ENCODE peak calls at places on chromosomes 2 and 18, in four cellular contexts. One of them, this sample, is unnamed.

GRCh38 chr2:231900486-231900942 is 25.7 kb downstream of the NPPC start:
- DNase-seq in brain microvascular endothelial cell: peak; percentile 61
- DNase-seq in AG09319: no peak
- DNase-seq in OCI-LY7: peak; percentile 71
- DNase-seq in this sample: peak; percentile 82

GRCh38 chr2:239600194-239600593 is 199.4 kb upstream of the HDAC4 start:
- DNase-seq in brain microvascular endothelial cell: no peak
- DNase-seq in OCI-LY7: no peak
- DNase-seq in AG09319: no peak
- DNase-seq in this sample: no peak

GRCh38 chr2:99140860-99141109 is 722 bp upstream of the C2orf15 start:
- DNase-seq in AG09319: no peak
- DNase-seq in OCI-LY7: no peak
- DNase-seq in brain microvascular endothelial cell: no peak
- DNase-seq in this sample: no peak

GRCh38 chr2:150609831-150610582 is 122.5 kb upstream of the RND3 start:
- DNase-seq in OCI-LY7: no peak
- DNase-seq in brain microvascular endothelial cell: no peak
- DNase-seq in AG09319: peak; percentile 94
- DNase-seq in this sample: no peak

GRCh38 chr2:119739580-119740255 is 20.0 kb upstream of the PTPN4 start:
- DNase-seq in brain microvascular endothelial cell: no peak
- DNase-seq in AG09319: no peak
- DNase-seq in OCI-LY7: no peak
- DNase-seq in this sample: no peak

GRCh38 chr2:95260028-95261023 is 13.9 kb upstream of the PROM2 start:
- DNase-seq in OCI-LY7: no peak
- DNase-seq in AG09319: no peak
- DNase-seq in brain microvascular endothelial cell: no peak
- DNase-seq in this sample: no peak

GRCh38 chr2:42293019-42293418 is 68.0 kb downstream of the COX7A2L start:
- DNase-seq in AG09319: no peak
- DNase-seq in OCI-LY7: no peak
- DNase-seq in brain microvascular endothelial cell: no peak
- DNase-seq in this sample: no peak

GRCh38 chr2:113298176-113298575 is 19.5 kb upstream of the PAX8 start:
- DNase-seq in brain microvascular endothelial cell: no peak
- DNase-seq in OCI-LY7: no peak
- DNase-seq in AG09319: no peak
- DNase-seq in this sample: no peak

GRCh38 chr2:220044383-220044782 is 417.0 kb downstream of the SLC4A3 start:
- DNase-seq in OCI-LY7: no peak
- DNase-seq in brain microvascular endothelial cell: no peak
- DNase-seq in AG09319: no peak
- DNase-seq in this sample: no peak

GRCh38 chr2:183179156-183179555 is 54.9 kb downstream of the NUP35 start:
- DNase-seq in OCI-LY7: no peak
- DNase-seq in brain microvascular endothelial cell: peak; percentile 44
- DNase-seq in AG09319: no peak
- DNase-seq in this sample: no peak

GRCh38 chr2:119680457-119681195 is 1.6 kb downstream of the TMEM177 start:
- DNase-seq in OCI-LY7: no peak
- DNase-seq in AG09319: no peak
- DNase-seq in brain microvascular endothelial cell: no peak
- DNase-seq in this sample: no peak

GRCh38 chr2:71936076-71937030 is 211.3 kb downstream of the CYP26B1 start:
- DNase-seq in OCI-LY7: no peak
- DNase-seq in AG09319: no peak
- DNase-seq in brain microvascular endothelial cell: no peak
- DNase-seq in this sample: no peak

GRCh38 chr2:5285891-5286290 is 406.3 kb upstream of the SOX11 start:
- DNase-seq in brain microvascular endothelial cell: no peak
- DNase-seq in OCI-LY7: no peak
- DNase-seq in AG09319: no peak
- DNase-seq in this sample: no peak

GRCh38 chr2:73852020-73852419 is 23.3 kb downstream of the STAMBP start:
- DNase-seq in OCI-LY7: no peak
- DNase-seq in brain microvascular endothelial cell: peak; percentile 72
- DNase-seq in AG09319: no peak
- DNase-seq in this sample: no peak

GRCh38 chr18:55280515-55280914 is 307.5 kb downstream of the TCF4 start:
- DNase-seq in AG09319: no peak
- DNase-seq in brain microvascular endothelial cell: no peak
- DNase-seq in OCI-LY7: no peak
- DNase-seq in this sample: no peak

GRCh38 chr2:29272311-29272710 is 157.1 kb downstream of the CLIP4 start:
- DNase-seq in brain microvascular endothelial cell: no peak
- DNase-seq in AG09319: no peak
- DNase-seq in OCI-LY7: no peak
- DNase-seq in this sample: no peak

GRCh38 chr2:216850665-216851327 is 9.1 kb downstream of the TNP1 start:
- DNase-seq in OCI-LY7: no peak
- DNase-seq in brain microvascular endothelial cell: no peak
- DNase-seq in AG09319: no peak
- DNase-seq in this sample: no peak

GRCh38 chr18:52288403-52289004 is 51.5 kb upstream of the DCC start:
- DNase-seq in OCI-LY7: peak; percentile 19
- DNase-seq in AG09319: no peak
- DNase-seq in brain microvascular endothelial cell: no peak
- DNase-seq in this sample: peak; percentile 16

GRCh38 chr18:2534906-2535305 is 36.4 kb downstream of the METTL4 start:
- DNase-seq in AG09319: no peak
- DNase-seq in OCI-LY7: peak; percentile 88
- DNase-seq in brain microvascular endothelial cell: no peak
- DNase-seq in this sample: no peak

GRCh38 chr18:58674159-58674558 is 2.9 kb downstream of the MALT1 start:
- DNase-seq in AG09319: no peak
- DNase-seq in brain microvascular endothelial cell: no peak
- DNase-seq in OCI-LY7: no peak
- DNase-seq in this sample: no peak

GRCh38 chr18:21243041-21243431 is 1.0 kb downstream of the GREB1L start:
- DNase-seq in AG09319: no peak
- DNase-seq in brain microvascular endothelial cell: no peak
- DNase-seq in OCI-LY7: no peak
- DNase-seq in this sample: no peak

GRCh38 chr2:104078431-104079157 is 775.3 kb upstream of the POU3F3 start:
- DNase-seq in brain microvascular endothelial cell: no peak
- DNase-seq in AG09319: no peak
- DNase-seq in OCI-LY7: peak; percentile 83
- DNase-seq in this sample: no peak

GRCh38 chr2:135745545-135745944 is 3.9 kb downstream of the UBXN4 start:
- DNase-seq in OCI-LY7: no peak
- DNase-seq in brain microvascular endothelial cell: no peak
- DNase-seq in AG09319: no peak
- DNase-seq in this sample: no peak

GRCh38 chr18:25832008-25832604 is 258.3 kb downstream of the SS18 start:
- DNase-seq in AG09319: peak; percentile 39
- DNase-seq in brain microvascular endothelial cell: peak; percentile 71
- DNase-seq in OCI-LY7: peak; percentile 55
- DNase-seq in this sample: peak; percentile 42

GRCh38 chr2:187567126-187567525 is 12.9 kb upstream of the TFPI start:
- DNase-seq in AG09319: peak; percentile 55
- DNase-seq in OCI-LY7: no peak
- DNase-seq in brain microvascular endothelial cell: peak; percentile 53
- DNase-seq in this sample: no peak

GRCh38 chr2:85393836-85394235 is 16.3 kb downstream of the CAPG start:
- DNase-seq in OCI-LY7: no peak
- DNase-seq in brain microvascular endothelial cell: no peak
- DNase-seq in AG09319: no peak
- DNase-seq in this sample: no peak

GRCh38 chr2:208781166-208781565 is 374.6 kb downstream of the PTH2R start:
- DNase-seq in AG09319: no peak
- DNase-seq in brain microvascular endothelial cell: no peak
- DNase-seq in OCI-LY7: no peak
- DNase-seq in this sample: no peak

GRCh38 chr2:208782097-208782496 is 375.5 kb downstream of the PTH2R start:
- DNase-seq in OCI-LY7: no peak
- DNase-seq in AG09319: no peak
- DNase-seq in brain microvascular endothelial cell: no peak
- DNase-seq in this sample: no peak

DNA sequence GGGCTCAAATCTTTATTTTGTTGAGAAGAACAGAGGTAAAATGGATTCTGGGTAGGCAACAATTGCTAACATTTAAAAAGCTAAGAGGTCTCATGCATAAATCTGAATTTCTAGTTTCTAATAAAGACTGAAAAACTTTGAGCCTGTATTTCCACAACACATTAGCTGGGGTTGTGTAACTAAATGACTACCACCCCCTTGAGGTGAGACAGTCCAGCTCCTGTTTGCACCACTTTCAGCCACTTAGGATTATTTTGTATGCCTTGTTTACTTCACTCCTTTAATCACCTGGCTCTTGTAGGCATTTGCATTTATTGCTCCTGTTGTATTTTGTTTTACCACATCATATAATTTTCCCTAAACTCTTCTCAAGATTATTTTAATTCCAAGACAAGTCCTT is 376.6 kb downstream of the PTH2R start:
- DNase-seq in AG09319: no peak
- DNase-seq in brain microvascular endothelial cell: no peak
- DNase-seq in OCI-LY7: no peak
- DNase-seq in this sample: no peak
- TF ChIP-seq CTCF in AG09319: no peak
- TF ChIP-seq CTCF in brain microvascular endothelial cell: no peak
- TF ChIP-seq CTCF in OCI-LY7: no peak
- TF ChIP-seq CTCF in this sample: peak; percentile 14

GRCh38 chr2:229137623-229138022 is 133.5 kb downstream of the PID1 start:
- DNase-seq in AG09319: no peak
- DNase-seq in brain microvascular endothelial cell: no peak
- DNase-seq in OCI-LY7: no peak
- DNase-seq in this sample: no peak

GRCh38 chr2:229130522-229130921 is 140.6 kb downstream of the PID1 start:
- DNase-seq in brain microvascular endothelial cell: no peak
- DNase-seq in AG09319: no peak
- DNase-seq in OCI-LY7: no peak
- DNase-seq in this sample: no peak

GRCh38 chr2:229129738-229130371 is 141.2 kb downstream of the PID1 start:
- DNase-seq in OCI-LY7: no peak
- DNase-seq in brain microvascular endothelial cell: no peak
- DNase-seq in AG09319: peak; percentile 31
- DNase-seq in this sample: no peak

GRCh38 chr2:229132236-229132635 is 138.9 kb downstream of the PID1 start:
- DNase-seq in AG09319: no peak
- DNase-seq in OCI-LY7: no peak
- DNase-seq in brain microvascular endothelial cell: no peak
- DNase-seq in this sample: no peak

GRCh38 chr2:229133155-229133772 is 137.8 kb downstream of the PID1 start:
- DNase-seq in brain microvascular endothelial cell: peak; percentile 6
- DNase-seq in AG09319: peak; percentile 11
- DNase-seq in OCI-LY7: peak; percentile 1
- DNase-seq in this sample: no peak
- TF ChIP-seq CTCF in brain microvascular endothelial cell: peak; percentile 10
- TF ChIP-seq CTCF in AG09319: peak; percentile 48
- TF ChIP-seq CTCF in OCI-LY7: peak; percentile 54
- TF ChIP-seq CTCF in this sample: peak; percentile 72

GRCh38 chr18:36377626-36378025 is 80.1 kb downstream of the FHOD3 start:
- DNase-seq in AG09319: no peak
- DNase-seq in OCI-LY7: no peak
- DNase-seq in brain microvascular endothelial cell: no peak
- DNase-seq in this sample: no peak

GRCh38 chr18:36376361-36376760 is 78.8 kb downstream of the FHOD3 start:
- DNase-seq in AG09319: no peak
- DNase-seq in brain microvascular endothelial cell: peak; percentile 32
- DNase-seq in OCI-LY7: no peak
- DNase-seq in this sample: no peak

GRCh38 chr18:36375118-36375517 is 77.6 kb downstream of the FHOD3 start:
- DNase-seq in brain microvascular endothelial cell: no peak
- DNase-seq in OCI-LY7: no peak
- DNase-seq in AG09319: no peak
- DNase-seq in this sample: no peak

GRCh38 chr18:36374262-36374661 is 76.7 kb downstream of the FHOD3 start:
- DNase-seq in brain microvascular endothelial cell: no peak
- DNase-seq in AG09319: no peak
- DNase-seq in OCI-LY7: no peak
- DNase-seq in this sample: no peak

GRCh38 chr18:36372902-36373301 is 75.4 kb downstream of the FHOD3 start:
- DNase-seq in brain microvascular endothelial cell: peak; percentile 84
- DNase-seq in OCI-LY7: no peak
- DNase-seq in AG09319: peak; percentile 75
- DNase-seq in this sample: no peak
- TF ChIP-seq CTCF in brain microvascular endothelial cell: peak; percentile 64
- TF ChIP-seq CTCF in OCI-LY7: no peak
- TF ChIP-seq CTCF in AG09319: peak; percentile 25
- TF ChIP-seq CTCF in this sample: no peak

DNA sequence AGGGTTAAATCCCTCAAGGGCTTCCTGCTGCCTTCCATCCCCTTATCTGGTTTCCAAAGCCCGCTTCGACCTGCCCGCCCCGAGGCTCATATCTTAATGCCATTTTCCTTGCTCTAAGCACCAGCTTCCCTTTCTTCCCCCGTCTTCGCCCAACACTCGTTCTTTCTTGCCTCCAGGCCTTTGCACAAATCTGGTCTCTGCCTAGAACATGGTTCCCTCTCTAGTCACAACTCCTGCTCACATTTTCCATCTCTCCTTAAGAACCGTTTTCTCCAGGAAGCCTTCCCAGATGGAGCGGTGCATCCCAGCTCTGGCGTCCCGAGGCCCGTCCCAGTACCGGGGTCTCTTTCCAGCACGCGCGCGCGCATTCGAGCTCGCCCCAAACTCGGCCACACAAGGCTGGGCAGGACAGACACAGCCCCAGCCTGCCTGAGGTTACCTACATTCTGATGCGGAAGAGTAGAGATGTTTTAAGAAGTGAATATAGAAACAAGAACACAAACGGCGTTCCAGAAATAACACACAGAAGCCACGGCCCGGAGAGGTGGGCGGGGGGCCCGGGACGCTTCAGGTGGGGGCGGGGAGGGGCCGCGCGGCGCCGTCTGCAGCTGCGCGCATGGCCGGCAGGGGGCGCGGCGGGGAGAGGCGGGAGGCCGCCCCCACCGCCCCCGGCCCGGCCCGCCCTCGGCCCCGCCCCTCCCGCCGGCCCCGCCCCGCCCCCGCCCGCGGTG is at the start of gene DGKD:
- DNase-seq in AG09319: peak; percentile 2
- DNase-seq in brain microvascular endothelial cell: no peak
- DNase-seq in OCI-LY7: peak; percentile 85
- DNase-seq in this sample: peak; percentile 69
- TF ChIP-seq CTCF in AG09319: peak; percentile 21
- TF ChIP-seq CTCF in brain microvascular endothelial cell: peak; percentile 31
- TF ChIP-seq CTCF in OCI-LY7: peak; percentile 51
- TF ChIP-seq CTCF in this sample: peak; percentile 32

GRCh38 chr2:66569974-66570373 is 135.0 kb downstream of the MEIS1 start:
- DNase-seq in AG09319: no peak
- DNase-seq in OCI-LY7: no peak
- DNase-seq in brain microvascular endothelial cell: no peak
- DNase-seq in this sample: no peak
- TF ChIP-seq CTCF in AG09319: no peak
- TF ChIP-seq CTCF in OCI-LY7: no peak
- TF ChIP-seq CTCF in brain microvascular endothelial cell: no peak
- TF ChIP-seq CTCF in this sample: no peak

GRCh38 chr2:174465327-174465726 is 21.5 kb downstream of the GPR155 start:
- DNase-seq in AG09319: no peak
- DNase-seq in OCI-LY7: no peak
- DNase-seq in brain microvascular endothelial cell: no peak
- DNase-seq in this sample: no peak
- TF ChIP-seq CTCF in AG09319: no peak
- TF ChIP-seq CTCF in OCI-LY7: no peak
- TF ChIP-seq CTCF in brain microvascular endothelial cell: no peak
- TF ChIP-seq CTCF in this sample: no peak

This sample was measured in progenitor cell of endocrine pancreas.